ENCODE peak calls at places on chromosomes 11 and 22, in nine cellular contexts. N is HepG2, E is endothelial cell of umbilical vein, A is uterus, G is spleen, J is mammary epithelial cell, L is adrenal gland, I is brain microvascular endothelial cell, H is GM23248. V is an unnamed sample.

GRCh38 chr11:363948-364761 is 5.1 kb upstream of the B4GALNT4 start:
- DNase-seq in N (peak), E (peak), A (peak), G (peak), J (peak), L (no peak), I (no peak), H (peak), V (peak)

GRCh38 chr11:4118107-4118506 is 23.5 kb downstream of the RRM1 start:
- DNase-seq in N (no peak), E (peak), A (no peak), G (no peak), J (no peak), L (no peak), I (peak), H (peak), V (no peak)

GRCh38 chr11:75380716-75381420 is 18.4 kb upstream of the RPS3 start:
- DNase-seq in N (peak), E (no peak), A (no peak), G (peak), J (no peak), L (no peak), I (no peak), H (no peak), V (peak)

GRCh38 chr11:77047007-77047927 is 13.1 kb downstream of the B3GNT6 start:
- DNase-seq in N (peak), E (peak), A (peak), G (no peak), J (peak), L (peak), I (peak), H (peak), V (peak)

GRCh38 chr22:29254283-29254653 is 13.5 kb downstream of the RHBDD3 start:
- DNase-seq in N (no peak), E (no peak), A (no peak), G (no peak), J (no peak), L (no peak), I (no peak), H (no peak), V (no peak)

GRCh38 chr11:114960117-114960516 is 281.8 kb downstream of the NXPE2 start:
- DNase-seq in N (no peak), E (no peak), A (no peak), G (no peak), J (no peak), L (no peak), I (no peak), H (no peak), V (peak)

GRCh38 chr22:42885446-42885845 is 28.4 kb upstream of the ARFGAP3 start:
- DNase-seq in N (no peak), E (no peak), A (no peak), G (no peak), J (no peak), L (no peak), I (no peak), H (peak), V (no peak)

GRCh38 chr22:50293441-50294318 is 13.8 kb downstream of the PLXNB2 start:
- DNase-seq in N (peak), E (peak), A (peak), G (peak), J (peak), L (no peak), I (peak), H (peak), V (peak)

GRCh38 chr11:96447208-96447607 is 57.4 kb downstream of the JRKL start:
- DNase-seq in N (no peak), E (no peak), A (no peak), G (no peak), J (no peak), L (no peak), I (no peak), H (no peak), V (no peak)

GRCh38 chr11:2833938-2834892 is 51.4 kb downstream of the CDKN1C start:
- DNase-seq in N (no peak), E (no peak), A (no peak), G (no peak), J (no peak), L (no peak), I (no peak), H (no peak), V (no peak)

GRCh38 chr11:75667831-75668507 is 869 bp downstream of the MAP6 start:
- DNase-seq in N (no peak), E (peak), A (peak), G (no peak), J (peak), L (peak), I (peak), H (peak), V (peak)

GRCh38 chr11:47950396-47950795 is 30.0 kb upstream of the PTPRJ start:
- DNase-seq in N (no peak), E (no peak), A (no peak), G (peak), J (no peak), L (no peak), I (no peak), H (no peak), V (no peak)

GRCh38 chr11:62737196-62737595 is 8.9 kb downstream of the TTC9C start:
- DNase-seq in N (no peak), E (no peak), A (no peak), G (no peak), J (no peak), L (no peak), I (no peak), H (no peak), V (no peak)

GRCh38 chr11:73538381-73538872 is 59.5 kb downstream of the FAM168A start:
- DNase-seq in N (no peak), E (peak), A (no peak), G (no peak), J (no peak), L (no peak), I (no peak), H (peak), V (no peak)

GRCh38 chr22:38843201-38843715 is 570 bp downstream of the NPTXR start:
- DNase-seq in N (peak), E (peak), A (peak), G (peak), J (peak), L (peak), I (peak), H (peak), V (peak)

GRCh38 chr11:87726511-87726910 is 448.7 kb downstream of the RAB38 start:
- DNase-seq in N (no peak), E (no peak), A (no peak), G (no peak), J (no peak), L (no peak), I (no peak), H (no peak), V (no peak)

GRCh38 chr11:118530180-118530682 is 761 bp upstream of the TMEM25 start:
- DNase-seq in N (no peak), E (peak), A (no peak), G (no peak), J (peak), L (no peak), I (no peak), H (peak), V (peak)

GRCh38 chr22:36175892-36176291 is 15.3 kb upstream of the APOL3 start:
- DNase-seq in N (no peak), E (no peak), A (no peak), G (no peak), J (no peak), L (no peak), I (no peak), H (no peak), V (no peak)

GRCh38 chr22:33829549-33830280 is 90.6 kb downstream of the LARGE1 start:
- DNase-seq in N (no peak), E (no peak), A (no peak), G (no peak), J (no peak), L (no peak), I (no peak), H (no peak), V (no peak)

GRCh38 chr22:23152238-23153114 is 7.2 kb downstream of the RAB36 start:
- DNase-seq in N (peak), E (no peak), A (no peak), G (peak), J (no peak), L (no peak), I (no peak), H (no peak), V (no peak)
- H3K27ac ChIP-seq in N (peak), E (no peak), A (no peak), G (peak), J (no peak), L (no peak), I (no peak), H (no peak), V (no peak)

DNA sequence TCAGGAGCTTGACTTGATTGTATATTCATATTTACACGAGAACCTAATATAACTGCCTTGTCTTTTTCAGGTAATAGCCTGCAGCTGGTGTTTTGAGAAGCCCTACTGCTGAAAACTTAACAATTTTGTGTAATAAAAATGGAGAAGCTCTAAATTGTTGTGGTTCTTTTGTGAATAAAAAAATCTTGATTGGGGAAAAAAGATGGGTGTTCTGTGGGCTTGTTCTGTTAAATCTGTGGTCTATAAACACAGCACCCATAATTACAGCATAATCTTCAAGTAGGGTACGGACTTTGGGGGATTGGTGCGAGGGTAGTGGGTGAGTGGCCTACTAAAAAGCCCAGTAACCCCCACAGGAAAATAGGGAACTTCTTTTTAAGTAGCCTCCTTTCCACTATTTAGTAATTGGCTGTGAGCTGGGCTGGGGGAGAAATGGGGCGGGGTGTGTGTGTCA is 7.5 kb downstream of the MALAT1 start:
- DNase-seq in N (no peak), E (no peak), A (no peak), G (no peak), J (no peak), L (no peak), I (no peak), H (no peak), V (no peak)
- H3K4me3 ChIP-seq in N (no peak), E (no peak), A (peak), G (peak), J (peak), L (peak), I (peak), H (peak), V (no peak)

GRCh38 chr22:31347251-31348008 is 1.3 kb upstream of the PATZ1 start:
- DNase-seq in N (peak), E (peak), A (peak), G (peak), J (peak), L (peak), I (peak), H (peak), V (peak)

GRCh38 chr22:31349960-31350359 is 3.8 kb upstream of the PATZ1 start:
- DNase-seq in N (no peak), E (no peak), A (no peak), G (no peak), J (no peak), L (no peak), I (no peak), H (no peak), V (no peak)

GRCh38 chr22:31350410-31350863 is 4.3 kb upstream of the PATZ1 start:
- DNase-seq in N (peak), E (no peak), A (no peak), G (no peak), J (no peak), L (peak), I (no peak), H (peak), V (peak)

GRCh38 chr22:31346733-31347250 is 646 bp upstream of the PATZ1 start:
- DNase-seq in N (peak), E (peak), A (peak), G (peak), J (peak), L (peak), I (no peak), H (peak), V (peak)

GRCh38 chr22:31348766-31349165 is 2.6 kb upstream of the PATZ1 start:
- DNase-seq in N (no peak), E (no peak), A (no peak), G (no peak), J (no peak), L (no peak), I (no peak), H (no peak), V (no peak)
- H3K27ac ChIP-seq in N (no peak), E (no peak), A (no peak), G (no peak), J (no peak), L (no peak), I (no peak), H (no peak), V (no peak)

GRCh38 chr11:82732734-82733443 is 775 bp downstream of the FAM181B start:
- DNase-seq in N (no peak), E (peak), A (peak), G (peak), J (no peak), L (no peak), I (no peak), H (peak), V (peak)
- H3K4me3 ChIP-seq in N (peak), E (no peak), A (peak), G (peak), J (peak), L (peak), I (peak), H (no peak), V (peak)

V was measured in body of pancreas.